ENCODE peak calls at places on chromosome 10, in eight cellular contexts. O is A549, B is K562, R is gastrocnemius medialis, Z is HCT116, J is IMR-90, S is upper lobe of left lung, A is GM12878. C is an unnamed sample. For H3K4me1, the result is how much of the 10 kb centered on the place peaks cover.

GRCh38 chr10:124999433-125000365 is 57.8 kb downstream of the ZRANB1 start:
- ATAC-seq in O (no peak), R (peak), J (peak), A (no peak), Z (no peak), S (no peak), B (no peak), C (peak)

GRCh38 chr10:66295602-66296001 is 630.2 kb upstream of the LRRTM3 start:
- ATAC-seq in J (no peak), Z (no peak), B (no peak), S (no peak), R (no peak), A (no peak), O (no peak), C (no peak)

GRCh38 chr10:24513155-24513554 is 210.5 kb downstream of the ARHGAP21 start:
- ATAC-seq in R (no peak), O (no peak), A (no peak), S (no peak), Z (peak), J (peak), B (peak), C (no peak)

GRCh38 chr10:117450940-117451339 is 75.7 kb upstream of the PDZD8 start:
- ATAC-seq in S (no peak), B (no peak), J (no peak), A (no peak), O (no peak), R (no peak), Z (no peak), C (no peak)

GRCh38 chr10:115073796-115074195 is 19.4 kb upstream of the ATRNL1 start:
- ATAC-seq in B (no peak), O (no peak), Z (no peak), R (no peak), J (no peak), A (no peak), S (no peak), C (no peak)

GRCh38 chr10:86366902-86367338 is 325 bp upstream of the GRID1 start:
- ATAC-seq in S (no peak), J (peak), Z (peak), R (no peak), O (peak), A (peak), B (peak), C (no peak)

GRCh38 chr10:87961314-87961713 is 97.9 kb downstream of the PTEN start:
- ATAC-seq in O (peak), J (peak), Z (no peak), R (peak), A (no peak), B (no peak), S (no peak), C (no peak)

GRCh38 chr10:50540826-50541122 is 83.0 kb downstream of the SGMS1 start:
- ATAC-seq in S (no peak), J (no peak), B (no peak), Z (no peak), A (peak), O (no peak), R (no peak), C (no peak)

GRCh38 chr10:63219749-63220148 is 86.6 kb downstream of the NRBF2 start:
- ATAC-seq in R (no peak), B (no peak), O (no peak), S (no peak), Z (no peak), J (no peak), A (no peak), C (no peak)

GRCh38 chr10:71852335-71852937 is 1.4 kb upstream of the PSAP start:
- ATAC-seq in A (no peak), S (peak), B (no peak), Z (no peak), O (no peak), J (no peak), R (no peak), C (no peak)

GRCh38 chr10:86035791-86036543 is 330.6 kb downstream of the GRID1 start:
- ATAC-seq in Z (no peak), A (no peak), R (peak), B (no peak), S (no peak), O (no peak), J (no peak), C (no peak)

GRCh38 chr10:19889279-19889678 is 73.0 kb downstream of the PLXDC2 start:
- ATAC-seq in O (no peak), S (no peak), J (no peak), B (no peak), Z (no peak), A (no peak), R (no peak), C (no peak)

GRCh38 chr10:96287392-96288105 is 16.2 kb upstream of the BLNK start:
- ATAC-seq in Z (peak), S (peak), A (peak), O (peak), B (no peak), R (peak), J (no peak), C (no peak)

GRCh38 chr10:70197235-70197952 is 27.1 kb upstream of the SAR1A start:
- ATAC-seq in O (no peak), B (no peak), S (no peak), J (no peak), R (no peak), Z (peak), A (no peak), C (no peak)

GRCh38 chr10:110311357-110311949 is 6.7 kb upstream of the SMNDC1 start:
- ATAC-seq in S (no peak), R (peak), J (peak), B (peak), Z (peak), A (peak), O (peak), C (peak)

GRCh38 chr10:50552771-50553535 is 70.8 kb downstream of the SGMS1 start:
- ATAC-seq in J (peak), S (peak), A (peak), B (peak), R (peak), O (peak), Z (peak), C (peak)

GRCh38 chr10:78781251-78781913 is 287.4 kb upstream of the ZMIZ1 start:
- ATAC-seq in S (no peak), A (no peak), Z (no peak), R (no peak), B (no peak), J (no peak), O (no peak), C (no peak)

GRCh38 chr10:114403545-114404161 is 649 bp downstream of the AFAP1L2 start:
- ATAC-seq in R (no peak), B (no peak), J (no peak), S (peak), Z (no peak), A (peak), O (peak), C (peak)

GRCh38 chr10:26555719-26556368 is 117.7 kb downstream of the APBB1IP start:
- ATAC-seq in B (no peak), J (no peak), A (no peak), R (peak), Z (no peak), O (peak), S (peak), C (peak)

GRCh38 chr10:77602913-77603528 is 34.6 kb downstream of the KCNMA1 start:
- ATAC-seq in A (peak), O (no peak), Z (no peak), B (no peak), J (peak), S (no peak), R (no peak), C (peak)

GRCh38 chr10:61397175-61397986 is 55.8 kb downstream of the TMEM26 start:
- ATAC-seq in A (peak), B (peak), J (peak), O (no peak), R (peak), Z (no peak), S (no peak), C (peak)

GRCh38 chr10:120607710-120608703 is 151.0 kb downstream of the PLPP4 start:
- ATAC-seq in R (no peak), B (no peak), A (peak), O (no peak), J (no peak), Z (no peak), S (no peak), C (no peak)

GRCh38 chr10:49827297-49827696 is 65.2 kb upstream of the OGDHL start:
- ATAC-seq in S (no peak), B (no peak), O (no peak), R (no peak), A (peak), Z (no peak), J (no peak), C (no peak)

DNA sequence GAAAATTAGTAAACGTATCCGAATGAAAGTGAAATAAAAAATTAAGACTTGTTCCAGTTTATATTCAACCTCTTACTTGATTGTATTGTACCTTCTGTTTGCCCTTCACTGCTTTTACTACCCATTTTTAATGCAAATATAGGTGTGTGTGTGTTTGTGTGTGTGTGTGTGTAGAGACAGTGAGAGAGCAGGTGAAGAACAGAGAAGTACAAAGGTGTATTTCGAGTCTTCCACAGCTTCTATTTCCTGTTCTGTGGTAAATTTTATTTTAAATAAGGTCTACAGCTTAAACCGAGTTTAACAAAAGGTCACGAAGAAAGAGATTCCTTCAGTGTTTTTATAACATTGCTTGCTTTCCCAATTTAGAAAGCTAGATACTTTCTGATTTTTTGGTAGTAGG is 12.7 kb upstream of the SVIL start:
- ATAC-seq in S (no peak), O (no peak), R (no peak), J (no peak), Z (no peak), A (peak), B (no peak), C (no peak)
- H3K4me1 ChIP-seq in S (under half), O (under half), R (under half), J (under half), Z (half or more), A (under half), B (under half), C (half or more)

GRCh38 chr10:83806716-83807115 is 332.6 kb upstream of the GHITM start:
- ATAC-seq in B (no peak), R (no peak), O (no peak), A (no peak), J (no peak), Z (no peak), S (peak), C (no peak)

DNA sequence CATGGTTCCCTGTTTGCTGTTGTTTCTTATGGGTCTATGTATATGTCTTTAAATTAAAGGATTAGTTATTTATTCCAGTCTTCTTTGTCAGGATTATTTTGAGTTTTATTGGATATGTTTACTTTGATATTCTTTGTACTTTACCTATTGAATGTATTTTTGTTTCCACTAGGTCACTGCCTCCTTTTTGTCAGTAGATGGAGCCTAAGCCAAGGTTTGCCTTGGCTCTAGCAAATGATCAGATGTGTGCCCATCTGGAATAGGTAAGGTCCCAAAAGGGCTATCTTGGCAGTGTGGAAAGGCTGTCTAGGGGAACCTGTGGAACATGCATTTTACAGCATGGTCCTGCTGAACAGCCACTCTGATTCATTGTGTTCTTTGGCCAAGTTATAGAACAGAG is 337.3 kb upstream of the GHITM start:
- ATAC-seq in Z (no peak), B (no peak), O (no peak), A (no peak), S (no peak), R (no peak), J (no peak), C (no peak)
- TF ChIP-seq CTCF in Z (no peak), B (no peak), O (no peak), A (peak), S (no peak), R (no peak), J (no peak), C (no peak)

GRCh38 chr10:131994435-131994834 is 12.7 kb upstream of the BNIP3 start:
- ATAC-seq in Z (no peak), B (no peak), R (no peak), A (no peak), O (no peak), S (no peak), J (no peak), C (no peak)

GRCh38 chr10:131998050-131998844 is 16.5 kb upstream of the BNIP3 start:
- ATAC-seq in A (no peak), J (no peak), O (peak), B (no peak), Z (no peak), R (peak), S (no peak), C (peak)

GRCh38 chr10:131996508-131997365 is 15.0 kb upstream of the BNIP3 start:
- ATAC-seq in A (no peak), S (peak), R (peak), O (no peak), J (no peak), B (no peak), Z (no peak), C (no peak)

GRCh38 chr10:131998845-131999681 is 17.3 kb upstream of the BNIP3 start:
- ATAC-seq in R (no peak), Z (no peak), J (no peak), A (no peak), S (no peak), O (no peak), B (peak), C (no peak)

DNA sequence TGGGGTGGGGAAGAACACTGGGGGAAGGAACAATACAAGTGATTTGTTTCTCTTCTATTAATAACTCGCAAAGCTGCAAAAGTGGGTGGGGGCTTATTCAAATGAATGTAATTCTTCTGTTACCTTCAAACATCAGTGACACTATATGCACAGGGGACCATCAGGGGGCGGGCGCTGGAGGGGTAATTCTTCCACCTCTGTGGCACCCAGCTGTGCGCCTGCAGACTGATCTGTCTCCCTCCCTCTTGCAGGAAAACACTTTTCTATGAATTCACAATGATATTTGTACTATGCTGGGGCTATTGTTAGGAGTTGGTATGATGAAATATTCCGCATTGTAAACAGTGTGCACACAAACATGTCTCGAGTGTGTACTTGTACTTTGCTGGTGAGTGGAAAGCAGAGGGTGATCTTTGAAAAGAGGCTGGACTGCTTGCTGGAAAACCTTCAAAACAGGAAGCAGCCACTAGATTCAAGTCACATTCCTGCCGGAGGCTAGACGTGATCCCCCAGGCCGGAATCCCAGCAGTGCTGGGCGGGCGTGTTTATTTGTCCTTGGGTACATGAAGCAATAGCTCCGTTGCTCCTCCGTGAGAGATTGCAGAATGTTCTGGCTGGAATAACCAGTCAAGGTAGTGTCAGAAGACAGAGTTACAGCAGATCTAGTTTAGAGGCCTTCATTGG is 15.8 kb upstream of the BNIP3 start:
- ATAC-seq in S (peak), B (no peak), O (peak), R (peak), J (peak), Z (no peak), A (no peak), C (peak)
- TF ChIP-seq POLR2A in S (no peak), B (no peak), O (no peak), R (peak), J (no peak), Z (no peak), A (no peak), C (no peak)

DNA sequence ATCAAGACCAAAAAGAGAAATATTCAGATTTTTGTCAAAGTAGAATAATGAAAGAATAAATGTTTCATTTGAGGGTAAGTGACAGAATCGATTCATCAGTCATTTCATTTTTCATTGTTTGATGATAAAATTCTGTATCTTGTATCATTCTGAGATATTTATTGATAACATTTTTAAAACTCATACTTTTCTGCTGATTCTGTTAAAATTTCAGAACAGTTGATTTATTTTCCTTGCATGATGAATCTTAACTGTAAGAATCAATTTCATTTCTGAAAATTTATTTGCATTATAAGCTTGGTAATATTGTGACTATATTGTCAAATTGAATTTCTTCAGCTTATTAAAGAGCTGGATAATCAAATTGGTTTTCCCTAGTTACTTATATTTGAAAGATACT is 13.9 kb downstream of the PHYHIPL start:
- ATAC-seq in A (no peak), J (no peak), Z (no peak), B (no peak), S (no peak), O (no peak), R (no peak), C (no peak)
- H3K4me1 ChIP-seq in A (under half), J (under half), Z (under half), B (under half), S (under half), O (under half), R (under half), C (under half)